ENCODE peak calls at places on chromosomes 6 and 20, in nine cellular contexts. N, S, E, Q, K, X, D, P and O are unnamed samples.

GRCh38 chr20:22836877-22837276 is 198.2 kb upstream of the SSTR4 start:
- DNase-seq in N (no peak), S (no peak), E (no peak), Q (no peak), K (no peak), X (no peak), D (no peak), P (peak), O (no peak)

GRCh38 chr6:25138024-25138696 is 141.0 kb upstream of the CARMIL1 start:
- DNase-seq in N (no peak), S (peak), E (peak), Q (peak), K (no peak), X (no peak), D (peak), P (peak), O (no peak)

GRCh38 chr6:55082021-55082420 is 92.3 kb upstream of the HCRTR2 start:
- DNase-seq in N (no peak), S (no peak), E (no peak), Q (no peak), K (no peak), X (no peak), D (no peak), P (no peak), O (no peak)

GRCh38 chr6:4671587-4672115 is 104.6 kb upstream of the CDYL start:
- DNase-seq in N (no peak), S (no peak), E (no peak), Q (no peak), K (no peak), X (no peak), D (no peak), P (no peak), O (no peak)

GRCh38 chr20:31712564-31713311 is 9.9 kb downstream of the BCL2L1 start:
- DNase-seq in N (no peak), S (peak), E (peak), Q (no peak), K (peak), X (no peak), D (peak), P (no peak), O (peak)

GRCh38 chr6:137894779-137895385 is 27.8 kb downstream of the TNFAIP3 start:
- DNase-seq in N (no peak), S (no peak), E (no peak), Q (no peak), K (no peak), X (no peak), D (peak), P (no peak), O (no peak)

GRCh38 chr20:37319120-37319717 is 26.7 kb upstream of the SRC start:
- DNase-seq in N (no peak), S (no peak), E (no peak), Q (no peak), K (no peak), X (no peak), D (peak), P (no peak), O (no peak)

GRCh38 chr20:57671662-57672061 is 38.2 kb downstream of the PMEPA1 start:
- DNase-seq in N (no peak), S (no peak), E (no peak), Q (peak), K (no peak), X (no peak), D (no peak), P (no peak), O (no peak)

DNA sequence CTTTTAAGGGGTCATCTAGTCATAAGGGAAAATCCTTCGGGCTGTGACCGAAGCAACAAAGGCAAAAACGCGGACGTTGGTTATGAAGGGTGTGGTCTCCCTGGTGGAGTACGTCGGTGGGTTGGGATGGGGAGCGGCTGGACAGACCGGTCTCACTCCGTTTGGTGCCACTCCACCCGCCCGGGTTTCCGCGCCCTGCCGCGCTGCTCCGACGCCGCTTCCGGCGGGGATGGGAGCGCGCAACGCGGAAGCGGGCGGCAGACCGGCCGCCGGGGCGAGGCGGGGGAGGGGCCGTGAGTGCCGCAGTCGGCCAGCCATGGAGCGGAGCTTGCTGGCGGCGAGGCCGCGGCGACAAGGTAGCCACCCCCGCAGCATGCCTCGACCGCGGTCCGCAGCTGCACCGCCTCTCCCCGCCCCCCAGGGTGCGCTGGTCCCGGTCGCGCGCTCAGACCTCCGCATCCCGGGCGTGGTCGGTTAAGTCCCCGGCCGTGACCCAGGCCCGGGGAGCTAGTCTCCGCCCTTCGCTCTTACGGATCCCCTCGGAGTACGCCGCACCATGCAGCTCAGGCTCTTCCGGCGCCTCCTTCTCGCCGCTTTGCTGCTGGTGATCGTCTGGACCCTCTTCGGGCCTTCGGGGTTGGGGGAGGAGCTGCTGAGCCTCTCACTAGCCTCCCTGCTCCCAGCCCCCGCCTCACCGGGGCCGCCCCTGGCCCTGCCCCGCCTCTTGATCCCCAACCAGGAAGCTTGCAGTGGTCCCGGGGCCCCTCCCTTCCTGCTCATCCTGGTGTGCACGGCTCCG is at the start of gene B3GALT4:
- DNase-seq in N (peak), S (peak), E (peak), Q (no peak), K (no peak), X (peak), D (peak), P (peak), O (peak)
- TF ChIP-seq POLR2A in N (peak), S (no peak), E (no peak), Q (peak), K (peak), X (peak), D (peak), P (peak), O (peak)

GRCh38 chr20:46507760-46508407 is 5.5 kb downstream of the ZNF334 start:
- DNase-seq in N (no peak), S (no peak), E (no peak), Q (no peak), K (no peak), X (no peak), D (no peak), P (no peak), O (no peak)

GRCh38 chr20:46509523-46509922 is 3.8 kb downstream of the ZNF334 start:
- DNase-seq in N (no peak), S (no peak), E (no peak), Q (no peak), K (no peak), X (no peak), D (no peak), P (no peak), O (no peak)

GRCh38 chr20:46512943-46513844 is at the start of gene ZNF334:
- DNase-seq in N (peak), S (peak), E (peak), Q (no peak), K (no peak), X (peak), D (peak), P (no peak), O (no peak)
- TF ChIP-seq POLR2A in N (no peak), S (no peak), E (no peak), Q (peak), K (no peak), X (no peak), D (no peak), P (no peak), O (no peak)

DNA sequence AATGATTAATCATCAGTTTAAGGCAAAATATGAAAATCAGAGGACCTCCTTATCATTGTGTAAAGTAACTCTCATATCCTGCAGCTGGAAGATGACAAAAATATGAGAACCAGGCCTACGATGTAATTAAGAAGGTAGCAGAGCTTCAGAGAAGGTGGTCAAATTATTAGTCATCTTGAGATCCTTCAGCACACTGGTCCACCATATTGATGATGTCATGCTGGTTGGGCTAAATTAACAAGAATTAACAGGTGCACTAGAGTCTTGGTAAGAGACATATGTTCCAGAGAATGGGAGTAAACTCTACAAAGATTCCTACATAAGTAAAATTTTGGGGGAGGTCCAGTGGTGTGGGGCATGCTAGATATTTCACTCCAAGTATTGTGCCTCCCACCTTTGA is 112.8 kb downstream of the OTOR start:
- DNase-seq in N (no peak), S (no peak), E (no peak), Q (no peak), K (no peak), X (no peak), D (no peak), P (no peak), O (no peak)
- TF ChIP-seq POLR2A in N (no peak), S (no peak), E (no peak), Q (no peak), K (no peak), X (no peak), D (no peak), P (no peak), O (no peak)

DNA sequence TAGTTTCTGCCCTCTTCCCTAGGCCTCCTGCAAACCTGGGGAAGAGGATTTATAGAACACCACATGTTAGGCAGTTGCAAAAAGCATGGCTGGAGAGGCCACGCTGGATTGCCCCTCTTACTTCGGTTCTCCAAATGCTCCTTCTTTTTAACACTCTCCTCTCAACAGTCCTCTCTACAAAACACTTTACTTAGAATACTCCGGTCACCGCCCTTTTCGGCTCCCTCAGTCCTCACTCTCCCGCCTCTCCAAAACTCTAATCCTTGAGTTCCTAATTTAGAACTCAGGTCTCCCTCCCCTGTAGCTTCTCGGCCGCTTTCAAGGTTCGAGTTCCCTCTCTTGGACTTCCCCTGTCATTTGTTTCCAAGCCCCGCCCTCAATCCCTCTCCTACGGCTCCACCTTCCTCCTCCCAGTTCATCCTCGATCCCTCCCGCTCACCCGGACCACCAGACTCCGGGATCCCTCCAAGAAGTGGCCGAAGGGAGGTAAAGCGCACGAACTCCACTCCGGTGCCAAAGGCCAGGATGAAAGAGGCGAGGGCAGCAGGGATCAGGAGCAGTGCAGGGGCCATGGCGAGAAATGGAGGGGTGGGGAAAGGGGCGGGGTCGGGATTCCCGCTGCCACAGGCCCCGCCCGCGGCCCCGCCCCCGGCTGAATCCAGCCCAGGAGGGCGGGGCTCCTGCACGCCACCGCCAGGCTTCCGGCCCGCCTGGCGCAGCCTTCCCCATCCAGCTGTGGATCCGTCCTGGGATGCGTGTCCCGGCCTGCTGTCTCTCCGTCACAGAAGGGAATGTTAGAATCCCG is at the start of gene NRM:
- DNase-seq in N (peak), S (peak), E (peak), Q (peak), K (no peak), X (peak), D (peak), P (peak), O (peak)
- TF ChIP-seq POLR2A in N (peak), S (no peak), E (no peak), Q (peak), K (peak), X (no peak), D (peak), P (peak), O (no peak)

DNA sequence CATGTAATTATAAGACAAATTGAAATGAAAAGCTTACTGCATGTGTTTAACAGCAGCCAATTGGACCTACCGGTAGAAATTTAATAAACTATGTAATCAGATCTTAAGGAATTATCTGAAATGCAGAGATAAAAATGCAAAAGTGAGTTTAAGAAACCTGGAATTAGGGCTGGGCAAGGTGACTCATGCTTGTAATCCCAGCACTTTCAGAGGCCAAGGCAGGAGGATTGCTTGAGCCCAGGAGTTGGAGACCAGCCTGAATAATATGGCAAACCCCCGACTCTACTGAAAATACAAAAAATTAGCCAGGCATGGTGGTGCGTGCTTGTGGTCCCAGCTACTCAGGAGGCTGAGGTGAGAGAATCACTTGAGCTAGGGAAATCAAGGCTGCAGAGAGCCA is 74.1 kb downstream of the HFE start:
- DNase-seq in N (no peak), S (no peak), E (no peak), Q (no peak), K (no peak), X (no peak), D (no peak), P (no peak), O (no peak)
- TF ChIP-seq POLR2A in N (no peak), S (no peak), E (no peak), Q (no peak), K (no peak), X (no peak), D (no peak), P (no peak), O (no peak)

GRCh38 chr6:92934625-92935024 is 484.7 kb downstream of the EPHA7 start:
- DNase-seq in N (no peak), S (no peak), E (no peak), Q (no peak), K (no peak), X (no peak), D (no peak), P (no peak), O (no peak)
- TF ChIP-seq POLR2A in N (no peak), S (no peak), E (no peak), Q (no peak), K (no peak), X (no peak), D (no peak), P (no peak), O (no peak)

GRCh38 chr6:42782689-42783176 is 881 bp downstream of the BICRAL start:
- DNase-seq in N (peak), S (peak), E (peak), Q (peak), K (peak), X (peak), D (peak), P (peak), O (peak)
- TF ChIP-seq POLR2A in N (no peak), S (no peak), E (no peak), Q (no peak), K (no peak), X (peak), D (peak), P (no peak), O (peak)